ENCODE peak calls at places on chromosomes 12 and 14, in four cellular contexts. E, F, H and N are unnamed samples.

GRCh38 chr12:9344540-9344939 is 136.3 kb upstream of the PZP start:
- DNase-seq in E (no peak), F (no peak), H (no peak), N (no peak)

GRCh38 chr14:102737402-102738372 is 39.6 kb upstream of the TRAF3 start:
- DNase-seq in E (no peak), F (no peak), H (no peak), N (no peak)

GRCh38 chr14:100606687-100607610 is 19.7 kb upstream of the BEGAIN start:
- DNase-seq in E (no peak), F (no peak), H (no peak), N (no peak)

GRCh38 chr14:20671597-20672283 is 12.6 kb upstream of the RNASE4 start:
- DNase-seq in E (no peak), F (no peak), H (no peak), N (no peak)

GRCh38 chr12:52245962-52246577 is 13.0 kb downstream of the KRT7 start:
- DNase-seq in E (no peak), F (no peak), H (no peak), N (no peak)

GRCh38 chr14:81247271-81247766 is 26.6 kb upstream of the GTF2A1 start:
- DNase-seq in E (no peak), F (no peak), H (no peak), N (no peak)

GRCh38 chr14:73526036-73526984 is 10.6 kb upstream of the ACOT1 start:
- DNase-seq in E (no peak), F (no peak), H (no peak), N (no peak)

GRCh38 chr12:89073027-89073398 is 279.3 kb downstream of the DUSP6 start:
- DNase-seq in E (no peak), F (no peak), H (no peak), N (peak; percentile 75)

GRCh38 chr12:71282020-71282419 is 124.2 kb upstream of the TSPAN8 start:
- DNase-seq in E (no peak), F (no peak), H (no peak), N (no peak)

GRCh38 chr14:68703093-68703492 is 89.8 kb downstream of the ZFP36L1 start:
- DNase-seq in E (no peak), F (no peak), H (no peak), N (peak; percentile 19)

GRCh38 chr12:118680361-118680963 is 300.9 kb upstream of the SRRM4 start:
- DNase-seq in E (peak; percentile 14), F (no peak), H (no peak), N (peak; percentile 34)

GRCh38 chr12:104733717-104734175 is 224.3 kb downstream of the SLC41A2 start:
- DNase-seq in E (no peak), F (no peak), H (no peak), N (peak; percentile 28)

GRCh38 chr12:45329238-45329637 is 113.3 kb downstream of the ANO6 start:
- DNase-seq in E (no peak), F (no peak), H (no peak), N (no peak)

GRCh38 chr12:60415361-60415760 is 819.5 kb downstream of the SLC16A7 start:
- DNase-seq in E (no peak), F (no peak), H (no peak), N (no peak)

GRCh38 chr14:97172644-97173043 is 375.5 kb downstream of the VRK1 start:
- DNase-seq in E (no peak), F (no peak), H (no peak), N (no peak)

DNA sequence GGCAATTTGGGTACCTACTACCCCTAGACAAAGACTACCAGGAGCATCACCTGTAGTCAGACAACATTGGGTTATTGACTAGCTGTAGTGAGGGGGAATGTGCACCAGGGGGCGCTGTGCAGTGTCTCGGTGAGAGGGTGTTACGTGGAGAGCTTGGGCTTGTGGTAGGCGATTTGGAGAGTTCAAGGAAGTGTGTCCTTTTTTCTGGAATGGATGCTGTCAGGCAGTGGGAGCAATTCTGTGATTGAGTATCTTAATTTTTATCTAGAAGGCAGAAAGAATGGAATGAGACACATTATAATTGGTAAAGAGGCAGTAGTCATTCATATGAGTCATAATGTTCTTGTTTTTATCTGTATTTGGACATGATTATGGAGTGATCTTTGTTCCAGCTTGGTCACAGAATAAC is 187.7 kb downstream of the GALC start:
- DNase-seq in E (peak; percentile 16), F (no peak), H (no peak), N (peak; percentile 66)
- TF ChIP-seq CTCF in E (peak; percentile 16), F (no peak), H (no peak), N (peak; percentile 59)

DNA sequence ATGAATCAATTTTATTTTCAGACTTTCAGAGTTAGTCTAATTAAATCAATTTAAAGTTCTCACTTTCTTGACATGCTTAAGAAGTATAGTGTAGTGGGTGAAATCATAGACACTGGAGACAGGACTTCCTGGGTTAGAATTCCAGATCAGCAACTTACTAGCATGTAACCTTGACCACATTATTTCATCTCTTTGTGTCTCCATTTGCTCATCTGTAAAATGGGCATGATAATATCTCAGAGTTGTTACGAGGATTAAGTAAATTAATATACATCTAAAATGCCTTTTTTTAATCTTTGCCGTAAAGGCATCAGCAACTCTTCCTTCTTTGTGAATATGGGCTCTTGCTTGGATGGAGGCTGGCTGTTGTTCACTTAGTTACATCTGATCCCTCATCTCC is 1.3 kb upstream of the ERGIC2 start:
- DNase-seq in E (no peak), F (no peak), H (no peak), N (no peak)
- TF ChIP-seq CTCF in E (no peak), F (no peak), H (no peak), N (no peak)

GRCh38 chr14:71320734-71321555 is 413.7 kb downstream of the PCNX1 start:
- DNase-seq in E (peak; percentile 20), F (peak; percentile 86), H (peak; percentile 68), N (peak; percentile 58)

GRCh38 chr14:71324767-71325272 is 417.6 kb downstream of the PCNX1 start:
- DNase-seq in E (no peak), F (no peak), H (no peak), N (peak; percentile 43)

GRCh38 chr14:71321556-71322315 is 414.5 kb downstream of the PCNX1 start:
- DNase-seq in E (no peak), F (no peak), H (no peak), N (peak; percentile 16)

GRCh38 chr14:71320107-71320733 is 413.0 kb downstream of the PCNX1 start:
- DNase-seq in E (peak; percentile 93), F (peak; percentile 99), H (peak; percentile 98), N (peak; percentile 97)

DNA sequence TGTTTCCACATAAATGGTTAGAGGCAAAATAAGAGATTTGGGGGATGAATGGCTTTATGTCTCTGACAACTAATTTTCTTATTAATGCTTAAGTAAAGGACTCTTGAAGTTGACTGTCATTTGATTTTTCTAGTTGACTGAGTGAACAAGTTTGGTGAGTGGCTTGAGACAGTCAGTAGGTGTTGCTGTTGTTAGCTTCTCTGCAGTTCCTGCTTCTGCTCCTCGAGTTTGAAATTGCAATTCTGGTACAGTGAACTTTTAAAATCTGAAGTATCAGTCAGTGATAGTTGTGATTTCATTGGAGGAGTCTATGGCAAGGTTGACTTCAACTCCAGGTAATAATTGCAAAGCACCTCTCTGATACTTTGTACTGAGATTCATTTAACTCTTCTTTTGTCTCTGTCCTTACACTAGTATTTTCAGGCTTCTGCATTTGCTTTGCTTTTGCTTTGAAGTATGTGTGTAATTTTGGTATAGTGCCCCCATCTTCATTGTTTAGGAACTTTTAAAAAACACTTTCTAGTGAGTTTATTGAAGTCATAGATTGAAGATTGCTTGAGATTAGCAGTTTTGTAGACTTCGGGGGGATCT is 415.5 kb downstream of the PCNX1 start:
- DNase-seq in E (no peak), F (no peak), H (no peak), N (no peak)
- TF ChIP-seq CTCF in E (peak; percentile 41), F (peak; percentile 79), H (peak; percentile 40), N (no peak)

GRCh38 chr12:116990971-116991966 is 80.5 kb downstream of the FBXW8 start:
- DNase-seq in E (no peak), F (no peak), H (no peak), N (no peak)
- TF ChIP-seq CTCF in E (no peak), F (no peak), H (no peak), N (no peak)

DNA sequence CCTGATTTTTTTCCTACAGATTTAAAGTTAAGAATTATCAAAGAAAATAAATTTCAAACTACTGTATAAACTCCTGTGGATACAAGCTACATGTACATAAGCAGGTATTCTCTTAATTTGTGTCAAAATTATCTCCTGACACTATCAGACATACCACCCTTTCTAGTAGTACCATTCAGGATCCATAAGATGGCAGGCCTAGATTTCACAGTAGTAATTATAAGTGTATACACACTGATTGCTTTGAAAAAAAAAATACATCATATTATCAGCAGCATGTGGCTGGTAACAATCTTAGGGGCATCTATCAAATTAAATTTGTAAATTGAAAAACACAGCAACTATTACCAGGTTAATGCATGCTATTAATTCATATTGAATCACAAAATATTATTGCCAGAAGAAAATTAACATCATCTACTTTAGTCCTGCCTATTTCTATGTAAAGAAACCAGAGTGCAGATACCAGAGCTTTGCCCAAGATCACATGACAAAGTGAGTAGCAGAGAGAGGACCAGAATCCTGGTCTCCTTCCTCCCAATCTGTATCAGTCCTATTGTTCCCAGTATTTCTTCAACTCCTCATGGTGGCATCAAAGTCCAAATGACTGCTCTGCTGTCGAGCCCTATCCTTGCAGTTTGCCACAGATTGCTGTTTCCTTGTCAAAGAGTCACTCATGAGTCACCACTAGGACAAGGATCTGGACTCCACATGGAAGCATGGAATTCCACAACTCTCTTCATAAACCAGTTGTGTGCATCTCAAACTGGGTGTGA is 27.7 kb upstream of the CALM1 start:
- DNase-seq in E (no peak), F (no peak), H (no peak), N (no peak)
- TF ChIP-seq CTCF in E (no peak), F (peak; percentile 9), H (no peak), N (no peak)

GRCh38 chr14:104206281-104206904 is 68.0 kb downstream of the KIF26A start:
- DNase-seq in E (no peak), F (no peak), H (no peak), N (no peak)
- TF ChIP-seq CTCF in E (no peak), F (no peak), H (no peak), N (no peak)

DNA sequence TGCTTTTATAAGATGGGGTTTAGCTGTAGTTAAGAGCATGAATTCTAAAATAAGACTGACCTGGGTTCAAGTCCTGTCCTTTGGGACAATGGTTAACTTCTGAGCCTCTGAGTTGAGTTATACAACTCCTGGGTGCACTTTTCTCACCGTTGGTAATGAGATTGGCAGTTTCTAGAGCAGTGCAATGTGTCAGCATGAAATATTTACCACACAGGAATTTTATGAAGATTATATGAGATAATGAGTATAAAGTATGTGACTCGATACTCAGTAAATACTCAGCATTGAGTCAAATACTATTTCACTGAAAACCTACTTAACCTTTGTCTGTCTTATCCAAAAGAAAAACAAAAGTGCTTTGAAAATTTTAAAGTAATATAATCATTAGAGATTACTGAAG is 214.2 kb downstream of the CPNE8 start:
- DNase-seq in E (no peak), F (no peak), H (no peak), N (no peak)
- TF ChIP-seq CTCF in E (no peak), F (no peak), H (no peak), N (no peak)

GRCh38 chr12:85155791-85156190 is 119.6 kb downstream of the LRRIQ1 start:
- DNase-seq in E (no peak), F (no peak), H (no peak), N (peak; percentile 5)
- TF ChIP-seq CTCF in E (no peak), F (peak; percentile 67), H (no peak), N (peak; percentile 22)